ENCODE peak calls at places on chromosomes 12 and 14, in ten cellular contexts. One of them, this sample, is unnamed.

GRCh38 chr12:99130808-99131538 is 485.9 kb downstream of the APAF1 start:
- DNase-seq in HCT116: no peak
- DNase-seq in GM12865: peak
- DNase-seq in PC-9: no peak
- DNase-seq in astrocyte of the cerebellum: peak
- DNase-seq in heart right ventricle: no peak
- DNase-seq in dorsolateral prefrontal cortex: no peak
- DNase-seq in mesothelial cell of epicardium: no peak
- DNase-seq in astrocyte: peak
- DNase-seq in D721Med: no peak
- DNase-seq in this sample: no peak

GRCh38 chr12:81224626-81225025 is 146.7 kb downstream of the ACSS3 start:
- DNase-seq in astrocyte of the cerebellum: no peak
- DNase-seq in dorsolateral prefrontal cortex: no peak
- DNase-seq in HCT116: no peak
- DNase-seq in heart right ventricle: no peak
- DNase-seq in D721Med: no peak
- DNase-seq in PC-9: no peak
- DNase-seq in mesothelial cell of epicardium: no peak
- DNase-seq in GM12865: no peak
- DNase-seq in astrocyte: peak
- DNase-seq in this sample: no peak

GRCh38 chr14:104803916-104804371 is 3.0 kb downstream of the ZBTB42 start:
- DNase-seq in GM12865: no peak
- DNase-seq in PC-9: peak
- DNase-seq in astrocyte: no peak
- DNase-seq in heart right ventricle: no peak
- DNase-seq in mesothelial cell of epicardium: no peak
- DNase-seq in HCT116: no peak
- DNase-seq in astrocyte of the cerebellum: no peak
- DNase-seq in D721Med: no peak
- DNase-seq in dorsolateral prefrontal cortex: no peak
- DNase-seq in this sample: no peak

GRCh38 chr14:36942522-36943245 is 229.7 kb downstream of the SLC25A21 start:
- DNase-seq in astrocyte: peak
- DNase-seq in GM12865: no peak
- DNase-seq in dorsolateral prefrontal cortex: no peak
- DNase-seq in mesothelial cell of epicardium: no peak
- DNase-seq in D721Med: no peak
- DNase-seq in astrocyte of the cerebellum: no peak
- DNase-seq in heart right ventricle: no peak
- DNase-seq in PC-9: no peak
- DNase-seq in HCT116: no peak
- DNase-seq in this sample: no peak

GRCh38 chr14:105491366-105492006 is 440 bp downstream of the TEDC1 start:
- DNase-seq in D721Med: no peak
- DNase-seq in HCT116: peak
- DNase-seq in GM12865: peak
- DNase-seq in heart right ventricle: peak
- DNase-seq in astrocyte: no peak
- DNase-seq in PC-9: peak
- DNase-seq in astrocyte of the cerebellum: no peak
- DNase-seq in mesothelial cell of epicardium: no peak
- DNase-seq in dorsolateral prefrontal cortex: no peak
- DNase-seq in this sample: no peak

GRCh38 chr12:96427269-96427729 is 27.1 kb upstream of the CDK17 start:
- DNase-seq in dorsolateral prefrontal cortex: no peak
- DNase-seq in heart right ventricle: peak
- DNase-seq in D721Med: no peak
- DNase-seq in PC-9: peak
- DNase-seq in astrocyte of the cerebellum: peak
- DNase-seq in HCT116: peak
- DNase-seq in GM12865: no peak
- DNase-seq in astrocyte: peak
- DNase-seq in mesothelial cell of epicardium: no peak
- DNase-seq in this sample: peak

GRCh38 chr12:118359541-118359915 is 13.2 kb downstream of the TAOK3 start:
- DNase-seq in D721Med: no peak
- DNase-seq in GM12865: peak
- DNase-seq in astrocyte: no peak
- DNase-seq in HCT116: no peak
- DNase-seq in astrocyte of the cerebellum: no peak
- DNase-seq in dorsolateral prefrontal cortex: no peak
- DNase-seq in heart right ventricle: no peak
- DNase-seq in PC-9: peak
- DNase-seq in mesothelial cell of epicardium: no peak
- DNase-seq in this sample: no peak

GRCh38 chr12:128961308-128961923 is 108.1 kb downstream of the GLT1D1 start:
- DNase-seq in D721Med: no peak
- DNase-seq in dorsolateral prefrontal cortex: no peak
- DNase-seq in GM12865: no peak
- DNase-seq in mesothelial cell of epicardium: no peak
- DNase-seq in PC-9: no peak
- DNase-seq in heart right ventricle: no peak
- DNase-seq in HCT116: no peak
- DNase-seq in astrocyte of the cerebellum: no peak
- DNase-seq in astrocyte: no peak
- DNase-seq in this sample: no peak

GRCh38 chr12:111322336-111323250 is 46.3 kb downstream of the PHETA1 start:
- DNase-seq in astrocyte: peak
- DNase-seq in dorsolateral prefrontal cortex: peak
- DNase-seq in D721Med: no peak
- DNase-seq in astrocyte of the cerebellum: peak
- DNase-seq in PC-9: no peak
- DNase-seq in heart right ventricle: peak
- DNase-seq in GM12865: no peak
- DNase-seq in HCT116: no peak
- DNase-seq in mesothelial cell of epicardium: no peak
- DNase-seq in this sample: no peak

GRCh38 chr14:48325486-48325885 is 650.1 kb upstream of the MDGA2 start:
- DNase-seq in astrocyte of the cerebellum: no peak
- DNase-seq in dorsolateral prefrontal cortex: no peak
- DNase-seq in heart right ventricle: no peak
- DNase-seq in HCT116: no peak
- DNase-seq in D721Med: no peak
- DNase-seq in mesothelial cell of epicardium: no peak
- DNase-seq in PC-9: no peak
- DNase-seq in astrocyte: peak
- DNase-seq in GM12865: no peak
- DNase-seq in this sample: no peak

GRCh38 chr12:93825501-93825888 is 148.3 kb downstream of the CRADD start:
- DNase-seq in HCT116: no peak
- DNase-seq in astrocyte: no peak
- DNase-seq in mesothelial cell of epicardium: no peak
- DNase-seq in heart right ventricle: no peak
- DNase-seq in dorsolateral prefrontal cortex: no peak
- DNase-seq in PC-9: no peak
- DNase-seq in GM12865: no peak
- DNase-seq in D721Med: no peak
- DNase-seq in astrocyte of the cerebellum: no peak
- DNase-seq in this sample: no peak
- TF ChIP-seq CTCF in HCT116: no peak
- TF ChIP-seq CTCF in astrocyte: no peak
- TF ChIP-seq CTCF in mesothelial cell of epicardium: no peak
- TF ChIP-seq CTCF in heart right ventricle: no peak
- TF ChIP-seq CTCF in dorsolateral prefrontal cortex: no peak
- TF ChIP-seq CTCF in PC-9: no peak
- TF ChIP-seq CTCF in GM12865: no peak
- TF ChIP-seq CTCF in D721Med: no peak
- TF ChIP-seq CTCF in astrocyte of the cerebellum: no peak
- TF ChIP-seq CTCF in this sample: no peak

DNA sequence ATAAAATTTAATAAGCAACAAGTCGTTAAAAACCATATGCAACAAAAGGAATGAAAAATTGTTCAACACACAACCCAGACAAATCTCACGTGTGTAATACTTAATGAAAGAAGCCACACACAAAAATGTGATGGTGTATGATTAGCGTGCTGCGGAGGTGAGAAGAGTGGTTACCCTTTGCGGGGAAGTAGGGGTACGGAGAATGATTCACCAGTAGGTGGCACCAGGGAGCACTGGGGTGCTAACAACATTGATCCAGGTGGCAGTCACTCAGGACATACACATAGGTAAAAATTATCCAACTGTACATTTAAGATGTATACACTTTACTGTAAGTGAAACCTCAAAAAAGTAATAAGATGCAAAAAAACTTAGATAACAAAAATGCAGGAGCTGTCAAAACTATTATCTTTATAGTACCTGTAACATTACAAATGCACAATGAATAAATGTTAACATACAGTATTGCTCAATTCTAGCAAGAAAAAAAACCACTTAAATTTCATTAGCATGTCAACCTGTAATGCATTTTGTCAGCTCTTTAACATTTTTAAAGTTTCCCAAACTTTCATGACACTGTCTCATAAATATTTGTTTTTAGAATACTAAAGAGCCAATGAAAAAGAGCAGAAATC is 46.8 kb downstream of the TMCC3 start:
- DNase-seq in GM12865: peak
- DNase-seq in astrocyte: no peak
- DNase-seq in dorsolateral prefrontal cortex: no peak
- DNase-seq in heart right ventricle: no peak
- DNase-seq in D721Med: no peak
- DNase-seq in PC-9: no peak
- DNase-seq in HCT116: peak
- DNase-seq in astrocyte of the cerebellum: no peak
- DNase-seq in mesothelial cell of epicardium: no peak
- DNase-seq in this sample: no peak
- TF ChIP-seq CTCF in GM12865: peak
- TF ChIP-seq CTCF in astrocyte: peak
- TF ChIP-seq CTCF in dorsolateral prefrontal cortex: peak
- TF ChIP-seq CTCF in heart right ventricle: peak
- TF ChIP-seq CTCF in D721Med: peak
- TF ChIP-seq CTCF in PC-9: peak
- TF ChIP-seq CTCF in HCT116: peak
- TF ChIP-seq CTCF in astrocyte of the cerebellum: peak
- TF ChIP-seq CTCF in mesothelial cell of epicardium: peak
- TF ChIP-seq CTCF in this sample: peak

GRCh38 chr12:43912851-43913250 is 77.0 kb downstream of the TMEM117 start:
- DNase-seq in GM12865: no peak
- DNase-seq in D721Med: no peak
- DNase-seq in astrocyte of the cerebellum: no peak
- DNase-seq in dorsolateral prefrontal cortex: no peak
- DNase-seq in astrocyte: no peak
- DNase-seq in PC-9: no peak
- DNase-seq in mesothelial cell of epicardium: no peak
- DNase-seq in HCT116: no peak
- DNase-seq in heart right ventricle: no peak
- DNase-seq in this sample: no peak

GRCh38 chr12:43917896-43918295 is 82.0 kb downstream of the TMEM117 start:
- DNase-seq in PC-9: no peak
- DNase-seq in dorsolateral prefrontal cortex: no peak
- DNase-seq in GM12865: no peak
- DNase-seq in astrocyte: no peak
- DNase-seq in astrocyte of the cerebellum: no peak
- DNase-seq in D721Med: no peak
- DNase-seq in heart right ventricle: no peak
- DNase-seq in mesothelial cell of epicardium: no peak
- DNase-seq in HCT116: no peak
- DNase-seq in this sample: no peak

GRCh38 chr12:43914391-43914790 is 78.5 kb downstream of the TMEM117 start:
- DNase-seq in astrocyte of the cerebellum: no peak
- DNase-seq in GM12865: no peak
- DNase-seq in D721Med: no peak
- DNase-seq in HCT116: no peak
- DNase-seq in dorsolateral prefrontal cortex: no peak
- DNase-seq in astrocyte: no peak
- DNase-seq in mesothelial cell of epicardium: no peak
- DNase-seq in PC-9: no peak
- DNase-seq in heart right ventricle: no peak
- DNase-seq in this sample: no peak

DNA sequence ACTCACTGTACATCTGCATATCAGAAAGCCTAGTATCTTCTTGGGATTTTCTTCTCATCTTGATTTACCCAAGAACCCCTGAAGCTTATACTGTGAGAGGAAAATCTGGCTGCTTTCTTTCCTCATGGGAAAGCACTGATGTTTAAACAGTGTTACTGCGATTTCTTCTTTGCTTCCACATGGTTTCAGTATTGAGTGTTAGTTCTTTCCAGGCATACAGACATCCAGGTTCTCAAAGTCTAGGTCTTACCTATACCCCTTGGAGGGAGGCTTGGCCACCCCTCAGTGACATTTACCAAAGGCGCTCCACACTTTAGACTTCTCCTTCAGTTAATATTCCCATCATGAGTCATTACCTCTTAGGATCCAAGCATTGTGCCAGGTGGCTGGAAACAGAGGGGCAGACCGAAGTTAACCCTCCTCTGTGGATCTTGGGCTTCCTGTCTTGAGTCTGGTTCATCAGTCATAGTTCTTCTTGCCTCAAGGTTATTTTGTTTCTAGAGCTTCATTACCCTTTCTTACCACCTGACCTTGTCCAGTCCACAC is 79.1 kb downstream of the TMEM117 start:
- DNase-seq in astrocyte: no peak
- DNase-seq in D721Med: no peak
- DNase-seq in dorsolateral prefrontal cortex: no peak
- DNase-seq in mesothelial cell of epicardium: no peak
- DNase-seq in heart right ventricle: no peak
- DNase-seq in GM12865: peak
- DNase-seq in astrocyte of the cerebellum: no peak
- DNase-seq in PC-9: no peak
- DNase-seq in HCT116: no peak
- DNase-seq in this sample: no peak
- TF ChIP-seq CTCF in astrocyte: peak
- TF ChIP-seq CTCF in D721Med: peak
- TF ChIP-seq CTCF in dorsolateral prefrontal cortex: no peak
- TF ChIP-seq CTCF in mesothelial cell of epicardium: no peak
- TF ChIP-seq CTCF in heart right ventricle: peak
- TF ChIP-seq CTCF in GM12865: no peak
- TF ChIP-seq CTCF in astrocyte of the cerebellum: peak
- TF ChIP-seq CTCF in PC-9: no peak
- TF ChIP-seq CTCF in HCT116: no peak
- TF ChIP-seq CTCF in this sample: peak

GRCh38 chr12:65867428-65867827 is 43.1 kb downstream of the HMGA2 start:
- DNase-seq in HCT116: no peak
- DNase-seq in heart right ventricle: no peak
- DNase-seq in mesothelial cell of epicardium: no peak
- DNase-seq in dorsolateral prefrontal cortex: no peak
- DNase-seq in PC-9: no peak
- DNase-seq in GM12865: no peak
- DNase-seq in astrocyte of the cerebellum: peak
- DNase-seq in astrocyte: peak
- DNase-seq in D721Med: no peak
- DNase-seq in this sample: peak

GRCh38 chr12:65868133-65868705 is 43.9 kb downstream of the HMGA2 start:
- DNase-seq in PC-9: no peak
- DNase-seq in GM12865: no peak
- DNase-seq in mesothelial cell of epicardium: no peak
- DNase-seq in astrocyte of the cerebellum: no peak
- DNase-seq in HCT116: no peak
- DNase-seq in D721Med: no peak
- DNase-seq in dorsolateral prefrontal cortex: no peak
- DNase-seq in heart right ventricle: no peak
- DNase-seq in astrocyte: peak
- DNase-seq in this sample: peak

GRCh38 chr12:65871865-65872645 is 47.8 kb downstream of the HMGA2 start:
- DNase-seq in astrocyte: no peak
- DNase-seq in astrocyte of the cerebellum: no peak
- DNase-seq in GM12865: no peak
- DNase-seq in heart right ventricle: no peak
- DNase-seq in mesothelial cell of epicardium: no peak
- DNase-seq in PC-9: no peak
- DNase-seq in HCT116: no peak
- DNase-seq in D721Med: no peak
- DNase-seq in dorsolateral prefrontal cortex: no peak
- DNase-seq in this sample: no peak

GRCh38 chr12:65868878-65869277 is 44.6 kb downstream of the HMGA2 start:
- DNase-seq in D721Med: no peak
- DNase-seq in heart right ventricle: no peak
- DNase-seq in GM12865: no peak
- DNase-seq in dorsolateral prefrontal cortex: no peak
- DNase-seq in astrocyte: peak
- DNase-seq in mesothelial cell of epicardium: no peak
- DNase-seq in astrocyte of the cerebellum: no peak
- DNase-seq in PC-9: no peak
- DNase-seq in HCT116: no peak
- DNase-seq in this sample: no peak
- TF ChIP-seq CTCF in D721Med: no peak
- TF ChIP-seq CTCF in heart right ventricle: no peak
- TF ChIP-seq CTCF in GM12865: no peak
- TF ChIP-seq CTCF in dorsolateral prefrontal cortex: no peak
- TF ChIP-seq CTCF in astrocyte: no peak
- TF ChIP-seq CTCF in mesothelial cell of epicardium: no peak
- TF ChIP-seq CTCF in astrocyte of the cerebellum: no peak
- TF ChIP-seq CTCF in PC-9: no peak
- TF ChIP-seq CTCF in HCT116: no peak
- TF ChIP-seq CTCF in this sample: no peak